ENCODE peak calls at places on chromosomes 16 and 17, in eight cellular contexts. One of them, this sample, is unnamed.

GRCh38 chr16:81595676-81596292 is 151.2 kb downstream of the CMIP start:
- DNase-seq in body of pancreas: no peak
- DNase-seq in IMR-90: no peak
- DNase-seq in right lobe of liver: no peak
- DNase-seq in A549: peak; percentile 38
- DNase-seq in prostate gland: no peak
- DNase-seq in K562: no peak
- DNase-seq in tibial nerve: no peak
- DNase-seq in this sample: no peak

GRCh38 chr16:25966172-25967097 is 274.7 kb downstream of the HS3ST4 start:
- DNase-seq in right lobe of liver: no peak
- DNase-seq in K562: no peak
- DNase-seq in A549: no peak
- DNase-seq in tibial nerve: no peak
- DNase-seq in prostate gland: no peak
- DNase-seq in IMR-90: no peak
- DNase-seq in body of pancreas: no peak
- DNase-seq in this sample: no peak

GRCh38 chr17:48587276-48588073 is 2.6 kb downstream of the HOXB3 start:
- DNase-seq in right lobe of liver: no peak
- DNase-seq in tibial nerve: no peak
- DNase-seq in A549: peak; percentile 39
- DNase-seq in body of pancreas: no peak
- DNase-seq in IMR-90: peak; percentile 82
- DNase-seq in K562: no peak
- DNase-seq in prostate gland: no peak
- DNase-seq in this sample: no peak

GRCh38 chr16:50123417-50123816 is 29.7 kb upstream of the TENT4B start:
- DNase-seq in right lobe of liver: no peak
- DNase-seq in IMR-90: no peak
- DNase-seq in A549: no peak
- DNase-seq in prostate gland: no peak
- DNase-seq in tibial nerve: no peak
- DNase-seq in body of pancreas: no peak
- DNase-seq in K562: no peak
- DNase-seq in this sample: no peak

GRCh38 chr17:7897773-7898172 is 9.2 kb downstream of the CHD3 start:
- DNase-seq in prostate gland: no peak
- DNase-seq in IMR-90: peak; percentile 77
- DNase-seq in tibial nerve: no peak
- DNase-seq in body of pancreas: peak; percentile 55
- DNase-seq in A549: peak; percentile 72
- DNase-seq in right lobe of liver: peak; percentile 53
- DNase-seq in K562: no peak
- DNase-seq in this sample: no peak

GRCh38 chr17:17944743-17945142 is 27.5 kb downstream of the TOM1L2 start:
- DNase-seq in K562: no peak
- DNase-seq in A549: no peak
- DNase-seq in right lobe of liver: no peak
- DNase-seq in IMR-90: no peak
- DNase-seq in prostate gland: no peak
- DNase-seq in tibial nerve: no peak
- DNase-seq in body of pancreas: no peak
- DNase-seq in this sample: no peak

GRCh38 chr17:51683291-51683690 is 422.9 kb downstream of the UTP18 start:
- DNase-seq in tibial nerve: no peak
- DNase-seq in IMR-90: no peak
- DNase-seq in K562: no peak
- DNase-seq in prostate gland: no peak
- DNase-seq in body of pancreas: no peak
- DNase-seq in A549: no peak
- DNase-seq in right lobe of liver: no peak
- DNase-seq in this sample: no peak

GRCh38 chr17:21095735-21096134 is 31.0 kb upstream of the DHRS7B start:
- DNase-seq in K562: no peak
- DNase-seq in A549: peak; percentile 26
- DNase-seq in body of pancreas: no peak
- DNase-seq in right lobe of liver: no peak
- DNase-seq in tibial nerve: no peak
- DNase-seq in IMR-90: no peak
- DNase-seq in prostate gland: no peak
- DNase-seq in this sample: no peak

GRCh38 chr16:56672761-56673536 is 3.3 kb downstream of the MT1H start:
- DNase-seq in body of pancreas: no peak
- DNase-seq in prostate gland: no peak
- DNase-seq in IMR-90: peak; percentile 56
- DNase-seq in K562: no peak
- DNase-seq in A549: no peak
- DNase-seq in right lobe of liver: no peak
- DNase-seq in tibial nerve: no peak
- DNase-seq in this sample: no peak

GRCh38 chr16:31869511-31870201 is 4.0 kb upstream of the ZNF267 start:
- DNase-seq in tibial nerve: no peak
- DNase-seq in IMR-90: peak; percentile 92
- DNase-seq in right lobe of liver: peak; percentile 56
- DNase-seq in prostate gland: no peak
- DNase-seq in A549: no peak
- DNase-seq in body of pancreas: no peak
- DNase-seq in K562: no peak
- DNase-seq in this sample: peak; percentile 52

GRCh38 chr16:56093055-56093454 is 98.2 kb upstream of the GNAO1 start:
- DNase-seq in body of pancreas: no peak
- DNase-seq in K562: no peak
- DNase-seq in tibial nerve: no peak
- DNase-seq in prostate gland: no peak
- DNase-seq in right lobe of liver: no peak
- DNase-seq in IMR-90: no peak
- DNase-seq in A549: no peak
- DNase-seq in this sample: no peak

GRCh38 chr17:35051183-35051578 is 12.3 kb downstream of the RFFL start:
- DNase-seq in right lobe of liver: no peak
- DNase-seq in K562: no peak
- DNase-seq in IMR-90: no peak
- DNase-seq in body of pancreas: no peak
- DNase-seq in tibial nerve: no peak
- DNase-seq in A549: no peak
- DNase-seq in prostate gland: no peak
- DNase-seq in this sample: no peak
- TF ChIP-seq POLR2A in right lobe of liver: peak; percentile 27
- TF ChIP-seq POLR2A in K562: no peak
- TF ChIP-seq POLR2A in IMR-90: no peak
- TF ChIP-seq POLR2A in body of pancreas: no peak
- TF ChIP-seq POLR2A in tibial nerve: no peak
- TF ChIP-seq POLR2A in A549: no peak
- TF ChIP-seq POLR2A in prostate gland: no peak
- TF ChIP-seq POLR2A in this sample: no peak

DNA sequence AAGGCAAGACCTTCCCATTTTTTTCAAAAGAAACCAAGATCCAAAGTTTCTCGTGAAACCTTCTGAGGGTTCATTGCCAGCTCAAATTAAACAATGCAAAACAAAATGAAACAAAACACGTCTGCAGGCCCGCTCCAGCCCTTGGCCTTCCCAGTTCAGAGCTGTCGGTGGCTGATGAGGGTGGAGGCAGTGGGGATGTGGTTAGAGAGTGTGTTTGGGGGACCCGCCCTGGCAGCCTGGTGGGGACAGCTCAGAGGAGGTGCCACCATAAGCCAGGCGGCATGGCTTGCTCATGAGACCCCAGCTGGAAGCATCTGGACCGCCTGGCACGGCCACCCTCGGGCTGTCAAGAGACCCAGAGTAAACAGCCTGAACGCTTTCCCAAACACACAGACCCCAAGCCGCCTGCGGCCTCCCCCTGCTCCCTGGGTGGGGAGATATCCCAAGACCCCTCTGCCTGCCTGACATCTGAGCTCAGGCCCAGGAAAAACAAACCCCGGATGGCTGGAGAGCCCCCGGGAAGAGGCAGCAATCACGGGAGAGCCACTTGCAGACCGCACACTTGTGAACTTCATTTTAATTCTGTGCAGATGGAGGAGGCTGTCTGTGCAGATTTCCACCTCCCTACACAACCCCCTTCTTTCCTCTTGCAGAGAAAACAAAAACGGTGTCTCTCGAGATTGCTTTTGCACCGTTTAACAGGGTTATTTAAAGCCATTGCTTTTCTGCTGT is 35.4 kb upstream of the LITAF start:
- DNase-seq in A549: no peak
- DNase-seq in right lobe of liver: no peak
- DNase-seq in prostate gland: no peak
- DNase-seq in tibial nerve: no peak
- DNase-seq in K562: no peak
- DNase-seq in body of pancreas: no peak
- DNase-seq in IMR-90: no peak
- DNase-seq in this sample: no peak
- TF ChIP-seq POLR2A in A549: no peak
- TF ChIP-seq POLR2A in right lobe of liver: no peak
- TF ChIP-seq POLR2A in prostate gland: no peak
- TF ChIP-seq POLR2A in tibial nerve: no peak
- TF ChIP-seq POLR2A in K562: no peak
- TF ChIP-seq POLR2A in body of pancreas: no peak
- TF ChIP-seq POLR2A in IMR-90: no peak
- TF ChIP-seq POLR2A in this sample: no peak

DNA sequence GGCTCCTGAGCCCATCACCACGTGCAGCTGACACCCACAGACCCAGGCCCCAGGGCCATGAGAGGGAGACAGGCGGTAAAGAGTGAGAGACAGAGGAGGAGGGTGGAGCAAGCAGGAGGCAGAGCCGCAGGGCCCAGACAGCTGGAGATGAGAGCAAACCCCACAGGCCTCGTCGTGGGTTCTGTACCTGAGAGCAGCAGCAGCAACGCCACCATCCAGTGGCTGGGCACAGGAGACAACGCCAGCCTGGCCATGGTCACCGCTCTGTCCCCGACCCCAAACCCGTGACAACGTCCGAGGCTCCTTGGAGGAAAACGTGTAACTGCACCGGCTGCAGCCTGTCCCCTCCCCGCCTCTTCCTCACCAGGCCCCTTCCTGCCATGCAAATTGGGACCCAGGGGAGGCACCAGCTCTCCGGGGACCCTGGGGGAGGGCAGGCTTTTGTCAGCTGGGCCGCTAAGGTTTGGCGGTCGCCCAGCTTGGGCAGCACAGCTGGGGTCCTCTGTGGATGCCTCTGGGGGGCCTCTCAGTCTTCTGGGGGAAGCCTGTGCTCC is at the start of gene CD79B:
- DNase-seq in tibial nerve: no peak
- DNase-seq in IMR-90: no peak
- DNase-seq in K562: no peak
- DNase-seq in body of pancreas: no peak
- DNase-seq in right lobe of liver: no peak
- DNase-seq in prostate gland: no peak
- DNase-seq in A549: no peak
- DNase-seq in this sample: no peak
- TF ChIP-seq POLR2A in tibial nerve: no peak
- TF ChIP-seq POLR2A in IMR-90: no peak
- TF ChIP-seq POLR2A in K562: no peak
- TF ChIP-seq POLR2A in body of pancreas: no peak
- TF ChIP-seq POLR2A in right lobe of liver: no peak
- TF ChIP-seq POLR2A in prostate gland: no peak
- TF ChIP-seq POLR2A in A549: no peak
- TF ChIP-seq POLR2A in this sample: no peak

DNA sequence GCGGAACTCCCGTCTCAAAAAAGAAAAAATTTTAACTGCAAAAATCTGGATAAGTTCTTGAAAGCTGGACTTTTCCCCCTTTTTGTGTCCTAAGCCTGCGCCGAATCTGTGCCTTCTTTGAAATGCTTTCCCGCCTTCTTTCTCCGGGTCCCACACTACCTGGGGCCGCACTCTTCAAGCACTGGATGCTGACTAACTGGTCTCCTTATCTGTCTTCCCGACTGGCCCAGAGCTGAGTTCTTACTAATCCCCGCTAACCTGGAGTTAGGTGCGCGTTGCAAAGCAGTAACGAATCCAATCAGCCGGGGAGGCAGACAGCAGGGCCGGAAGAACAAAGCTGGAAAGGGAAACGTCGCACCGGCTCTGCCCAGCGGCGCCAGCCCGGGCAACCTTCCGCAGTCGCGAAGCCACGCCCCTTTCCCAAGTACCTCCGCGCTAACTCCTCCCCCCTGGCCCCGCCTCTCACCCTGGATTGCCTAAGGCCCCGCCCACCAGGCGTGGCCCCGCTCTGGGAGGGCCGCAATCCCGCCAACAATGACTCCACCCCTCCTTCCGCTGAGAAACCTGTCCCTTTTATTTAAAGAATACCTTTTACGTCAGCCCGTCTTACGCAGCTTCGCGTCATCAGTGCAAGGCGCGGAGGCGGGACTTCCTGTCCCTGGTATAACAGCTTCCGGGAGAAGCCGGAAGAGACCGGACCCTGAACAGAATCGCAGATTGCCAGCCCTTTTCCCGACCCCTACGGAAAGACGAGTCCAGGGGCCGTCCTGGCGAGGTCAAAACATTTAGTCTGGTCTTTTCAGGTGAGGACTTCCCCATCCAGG is at the start of gene TMUB2:
- DNase-seq in body of pancreas: peak; percentile 100
- DNase-seq in IMR-90: peak; percentile 100
- DNase-seq in K562: peak; percentile 99
- DNase-seq in tibial nerve: peak; percentile 99
- DNase-seq in right lobe of liver: peak; percentile 99
- DNase-seq in A549: peak; percentile 100
- DNase-seq in prostate gland: peak; percentile 99
- DNase-seq in this sample: peak; percentile 98
- TF ChIP-seq POLR2A in body of pancreas: peak; percentile 94
- TF ChIP-seq POLR2A in IMR-90: peak; percentile 69
- TF ChIP-seq POLR2A in K562: peak; percentile 93
- TF ChIP-seq POLR2A in tibial nerve: peak; percentile 77
- TF ChIP-seq POLR2A in right lobe of liver: peak; percentile 89
- TF ChIP-seq POLR2A in A549: peak; percentile 98
- TF ChIP-seq POLR2A in prostate gland: peak; percentile 91
- TF ChIP-seq POLR2A in this sample: peak; percentile 74

GRCh38 chr17:81702934-81703746 is at the start of gene MRPL12:
- DNase-seq in tibial nerve: peak; percentile 82
- DNase-seq in right lobe of liver: peak; percentile 97
- DNase-seq in body of pancreas: peak; percentile 95
- DNase-seq in A549: peak; percentile 96
- DNase-seq in K562: peak; percentile 83
- DNase-seq in prostate gland: peak; percentile 94
- DNase-seq in IMR-90: peak; percentile 89
- DNase-seq in this sample: peak; percentile 89
- TF ChIP-seq POLR2A in tibial nerve: peak; percentile 81
- TF ChIP-seq POLR2A in right lobe of liver: peak; percentile 90
- TF ChIP-seq POLR2A in body of pancreas: peak; percentile 88
- TF ChIP-seq POLR2A in A549: peak; percentile 91
- TF ChIP-seq POLR2A in K562: peak; percentile 93
- TF ChIP-seq POLR2A in prostate gland: peak; percentile 84
- TF ChIP-seq POLR2A in IMR-90: peak; percentile 83
- TF ChIP-seq POLR2A in this sample: peak; percentile 94

This sample was measured in gastrocnemius medialis.